ENCODE peak calls at places on chromosomes 3 and 15, in six cellular contexts. W is SJCRH30, X is PC-9, G is psoas muscle, U is A549, V is tibial artery. F is an unnamed sample.

GRCh38 chr3:97481416-97481815 is 283.1 kb upstream of the ARL6 start:
- DNase-seq in W (no peak), X (no peak), G (no peak), U (no peak), V (no peak), F (no peak)

GRCh38 chr3:95172549-95172948 is 1109.7 kb downstream of the NSUN3 start:
- DNase-seq in W (peak; percentile 29), X (no peak), G (no peak), U (no peak), V (no peak), F (no peak)

GRCh38 chr15:26294062-26294689 is 431.0 kb upstream of the ATP10A start:
- DNase-seq in W (no peak), X (no peak), G (no peak), U (no peak), V (no peak), F (no peak)

GRCh38 chr3:98548544-98548943 is 16.8 kb downstream of the GPR15 start:
- DNase-seq in W (no peak), X (no peak), G (no peak), U (no peak), V (no peak), F (no peak)

GRCh38 chr3:195565716-195566115 is 18.0 kb downstream of the APOD start:
- DNase-seq in W (no peak), X (no peak), G (no peak), U (no peak), V (no peak), F (no peak)

GRCh38 chr3:13891492-13892073 is 11.7 kb upstream of the WNT7A start:
- DNase-seq in W (peak; percentile 18), X (no peak), G (no peak), U (no peak), V (peak; percentile 10), F (no peak)

GRCh38 chr15:68784206-68784605 is 36.5 kb downstream of the ANP32A start:
- DNase-seq in W (no peak), X (no peak), G (no peak), U (no peak), V (no peak), F (no peak)

GRCh38 chr3:198080521-198081384 is 120.7 kb downstream of the LMLN start:
- DNase-seq in W (no peak), X (peak; percentile 93), G (peak; percentile 81), U (peak; percentile 10), V (peak; percentile 37), F (no peak)

GRCh38 chr3:8368598-8368997 is 133.0 kb upstream of the LMCD1 start:
- DNase-seq in W (no peak), X (no peak), G (no peak), U (no peak), V (no peak), F (no peak)

GRCh38 chr15:38507570-38507969 is 53.6 kb downstream of the FAM98B start:
- DNase-seq in W (no peak), X (no peak), G (no peak), U (no peak), V (no peak), F (no peak)

GRCh38 chr3:133827136-133827535 is 21.5 kb downstream of the SRPRB start:
- DNase-seq in W (no peak), X (no peak), G (no peak), U (no peak), V (no peak), F (no peak)

GRCh38 chr3:187567026-187567425 is 103.2 kb downstream of the SST start:
- DNase-seq in W (no peak), X (no peak), G (no peak), U (no peak), V (no peak), F (no peak)

GRCh38 chr15:83475551-83475950 is 28.4 kb downstream of the SH3GL3 start:
- DNase-seq in W (peak; percentile 9), X (no peak), G (no peak), U (no peak), V (no peak), F (peak; percentile 12)

GRCh38 chr15:74988007-74988800 is 7.2 kb upstream of the SCAMP5 start:
- DNase-seq in W (peak; percentile 67), X (peak; percentile 59), G (no peak), U (peak; percentile 64), V (no peak), F (no peak)

GRCh38 chr15:60682615-60683014 is 203.7 kb upstream of the ICE2 start:
- DNase-seq in W (peak; percentile 56), X (no peak), G (peak; percentile 52), U (no peak), V (no peak), F (no peak)

GRCh38 chr15:80379671-80380070 is 24.5 kb upstream of the ARNT2 start:
- DNase-seq in W (no peak), X (no peak), G (no peak), U (no peak), V (no peak), F (no peak)

GRCh38 chr3:172522871-172523818 is at the start of gene TNFSF10:
- DNase-seq in W (no peak), X (peak; percentile 62), G (peak; percentile 66), U (no peak), V (peak; percentile 78), F (peak; percentile 57)

GRCh38 chr3:74349035-74349434 is 265.4 kb downstream of the CNTN3 start:
- DNase-seq in W (no peak), X (no peak), G (no peak), U (no peak), V (no peak), F (no peak)

GRCh38 chr3:138944842-138945645 is 1.9 kb downstream of the FOXL2 start:
- DNase-seq in W (no peak), X (no peak), G (no peak), U (no peak), V (no peak), F (no peak)

DNA sequence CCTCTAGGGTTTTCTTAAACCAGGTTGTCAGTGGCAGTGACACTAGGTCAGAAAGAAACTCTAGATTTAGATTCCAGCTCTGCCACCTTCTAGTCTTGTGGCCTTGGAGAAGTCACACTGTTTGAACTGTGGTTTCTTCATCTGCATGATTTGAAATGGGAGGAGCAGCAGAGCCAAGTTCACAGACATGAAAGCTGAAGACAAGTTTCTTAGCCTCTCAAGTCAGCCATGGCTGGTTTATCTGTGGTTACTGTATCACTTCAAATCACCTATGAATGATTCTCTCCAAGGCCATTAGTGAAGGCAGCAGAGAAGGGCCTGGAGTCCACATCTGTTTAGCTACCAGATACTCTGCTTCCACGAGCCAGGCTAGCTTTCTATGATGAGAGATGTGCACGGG is 15.6 kb downstream of the CLEC3B start:
- DNase-seq in W (no peak), X (no peak), G (no peak), U (no peak), V (no peak), F (no peak)
- H3K27ac ChIP-seq in W (no peak overlapping the region), X (peak overlapping the region; percentile 17), G (no peak overlapping the region), U (peak overlapping the region; percentile 75), V (no peak overlapping the region), F (no peak overlapping the region)

DNA sequence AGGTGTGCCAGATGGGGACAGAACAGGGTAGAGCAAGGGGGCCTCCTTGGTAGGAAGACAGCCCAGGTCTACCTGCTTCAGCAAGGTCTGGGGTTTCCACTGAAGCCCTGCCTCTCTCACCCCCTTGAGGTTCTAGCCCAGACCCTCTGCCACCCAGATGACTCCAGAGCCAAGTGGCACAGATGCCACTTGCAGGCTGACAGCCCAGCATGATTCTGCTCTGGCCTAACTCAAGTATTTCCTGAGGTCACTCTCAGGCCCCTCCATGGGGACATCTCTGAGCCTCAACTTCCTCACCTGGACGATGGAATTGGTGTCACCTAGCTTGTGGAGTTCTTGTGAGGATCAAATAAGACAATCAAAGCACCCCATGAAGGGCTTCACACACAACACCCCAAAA is 23.9 kb downstream of the PLXNB1 start:
- DNase-seq in W (no peak), X (no peak), G (no peak), U (no peak), V (no peak), F (no peak)
- H3K27ac ChIP-seq in W (no peak overlapping the region), X (no peak overlapping the region), G (no peak overlapping the region), U (no peak overlapping the region), V (peak overlapping the region; percentile 84), F (no peak overlapping the region)

DNA sequence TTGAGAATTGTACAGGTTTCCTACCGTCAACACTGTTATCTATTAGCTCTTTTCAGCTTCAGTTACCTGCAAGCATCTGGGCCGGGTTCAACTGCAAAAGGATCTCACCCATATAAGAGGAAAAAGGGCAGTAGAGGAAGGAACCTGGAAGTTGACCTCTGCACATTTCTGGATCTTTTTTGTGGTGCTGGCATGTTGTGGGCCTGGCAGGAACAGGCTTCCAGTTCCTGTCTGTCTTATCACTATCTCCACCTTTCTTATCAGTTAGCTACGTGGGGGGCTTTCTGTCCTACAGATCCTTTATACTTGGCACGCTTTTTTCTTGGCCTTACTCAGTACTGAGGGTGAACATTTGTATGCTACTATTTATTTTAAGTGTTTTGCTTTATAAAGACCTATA is 42.2 kb upstream of the TJP1 start:
- DNase-seq in W (no peak), X (no peak), G (no peak), U (no peak), V (no peak), F (no peak)
- H3K27ac ChIP-seq in W (no peak overlapping the region), X (no peak overlapping the region), G (no peak overlapping the region), U (no peak overlapping the region), V (peak overlapping the region; percentile 68), F (no peak overlapping the region)

GRCh38 chr15:41934843-41935242 is 37.5 kb downstream of the EHD4 start:
- DNase-seq in W (peak; percentile 64), X (peak; percentile 69), G (no peak), U (no peak), V (no peak), F (no peak)

GRCh38 chr15:41936155-41936554 is 36.2 kb downstream of the EHD4 start:
- DNase-seq in W (no peak), X (no peak), G (no peak), U (no peak), V (no peak), F (no peak)

GRCh38 chr15:41935566-41936020 is 36.8 kb downstream of the EHD4 start:
- DNase-seq in W (no peak), X (peak; percentile 28), G (no peak), U (no peak), V (no peak), F (no peak)

GRCh38 chr15:41937568-41937923 is 34.8 kb downstream of the EHD4 start:
- DNase-seq in W (no peak), X (no peak), G (no peak), U (no peak), V (no peak), F (no peak)

DNA sequence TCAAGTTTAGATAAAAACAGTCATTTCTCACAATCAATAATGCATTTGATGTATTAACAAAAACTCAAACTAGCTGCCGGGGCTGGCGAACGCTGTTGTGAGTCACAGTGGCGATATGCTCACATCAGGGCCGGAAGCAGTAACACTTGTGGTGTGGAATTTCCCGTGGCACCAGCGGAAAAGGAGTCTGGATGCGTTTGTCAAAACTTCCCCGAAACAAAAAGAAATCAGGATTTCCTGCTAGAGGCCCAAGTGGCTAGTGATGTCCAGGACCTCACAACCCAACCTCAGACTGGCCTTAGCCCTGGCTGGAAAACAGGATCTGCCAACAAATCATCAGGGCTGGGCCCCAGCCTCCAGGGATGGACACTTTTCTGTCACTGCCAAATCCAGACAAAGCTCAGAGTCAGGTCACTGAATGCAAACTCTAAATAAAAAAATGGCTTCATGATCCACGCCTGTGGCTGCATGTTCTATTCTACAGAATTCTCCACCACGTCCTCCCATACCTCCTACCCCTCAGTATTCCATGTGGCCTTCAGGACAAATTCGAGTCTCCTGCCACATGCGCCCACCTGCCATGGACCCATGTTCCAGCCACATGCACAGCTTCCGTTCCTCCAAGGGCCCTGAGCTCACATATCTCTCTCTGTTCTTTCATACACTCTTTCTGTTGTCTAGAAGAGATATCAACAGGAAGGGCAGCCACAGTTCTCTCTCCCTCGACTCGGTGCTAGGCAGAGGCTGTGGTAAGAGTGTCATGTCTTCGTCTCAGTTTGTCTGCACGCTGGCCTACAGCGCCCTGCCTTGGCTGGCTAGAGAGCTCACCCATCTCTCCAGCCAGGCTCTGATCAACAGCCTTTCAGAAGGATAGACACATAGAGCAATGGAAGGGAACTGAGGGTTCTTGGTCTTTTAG is 35.4 kb downstream of the EHD4 start:
- DNase-seq in W (no peak), X (no peak), G (peak; percentile 65), U (no peak), V (no peak), F (no peak)
- H3K27ac ChIP-seq in W (no peak overlapping the region), X (no peak overlapping the region), G (peak overlapping the region; percentile 60), U (no peak overlapping the region), V (no peak overlapping the region), F (no peak overlapping the region)

F was measured in epithelial cell of prostate.